ENCODE peak calls at places on chromosomes 3 and 15, in seven cellular contexts. T, C, I, V, U, J and D are unnamed samples.

GRCh38 chr3:96959902-96960596 is 145.7 kb downstream of the EPHA6 start:
- DNase-seq in T (no peak), C (no peak), I (peak), V (no peak), U (no peak), J (no peak), D (no peak)

GRCh38 chr3:155745795-155746550 is 1.1 kb upstream of the PLCH1 start:
- DNase-seq in T (no peak), C (peak), I (no peak), V (peak), U (no peak), J (peak), D (no peak)

GRCh38 chr15:66107070-66107469 is 146.5 kb downstream of the MEGF11 start:
- DNase-seq in T (no peak), C (no peak), I (no peak), V (no peak), U (no peak), J (no peak), D (no peak)

GRCh38 chr15:38521316-38521715 is 43.3 kb downstream of the RASGRP1 start:
- DNase-seq in T (no peak), C (no peak), I (no peak), V (no peak), U (no peak), J (no peak), D (no peak)

GRCh38 chr15:66226736-66227135 is 26.8 kb downstream of the MEGF11 start:
- DNase-seq in T (no peak), C (no peak), I (no peak), V (no peak), U (no peak), J (no peak), D (no peak)

GRCh38 chr3:78972617-78973301 is 795.0 kb downstream of the ROBO1 start:
- DNase-seq in T (no peak), C (no peak), I (peak), V (no peak), U (no peak), J (no peak), D (no peak)

GRCh38 chr3:3134750-3135448 is 8.2 kb downstream of the TRNT1 start:
- DNase-seq in T (no peak), C (no peak), I (no peak), V (no peak), U (no peak), J (no peak), D (no peak)

GRCh38 chr15:92719024-92719423 is 63.4 kb upstream of the FAM174B start:
- DNase-seq in T (no peak), C (no peak), I (no peak), V (no peak), U (no peak), J (no peak), D (no peak)

GRCh38 chr3:169116056-169116693 is 547.3 kb downstream of the MECOM start:
- DNase-seq in T (no peak), C (no peak), I (no peak), V (no peak), U (no peak), J (no peak), D (no peak)

GRCh38 chr15:39381517-39381916 is 199.4 kb upstream of the THBS1 start:
- DNase-seq in T (no peak), C (no peak), I (no peak), V (no peak), U (no peak), J (peak), D (no peak)

GRCh38 chr3:120348065-120348980 is 831 bp downstream of the LRRC58 start:
- DNase-seq in T (no peak), C (peak), I (peak), V (peak), U (no peak), J (no peak), D (no peak)

GRCh38 chr3:127406309-127407025 is 118.6 kb upstream of the PRR20G start:
- DNase-seq in T (no peak), C (peak), I (peak), V (no peak), U (no peak), J (no peak), D (no peak)

GRCh38 chr15:72968531-72968922 is 83.7 kb upstream of the NEO1 start:
- DNase-seq in T (no peak), C (peak), I (no peak), V (peak), U (no peak), J (no peak), D (no peak)

GRCh38 chr15:58529041-58529440 is 97.2 kb downstream of the LIPC start:
- DNase-seq in T (no peak), C (no peak), I (no peak), V (peak), U (no peak), J (no peak), D (no peak)

GRCh38 chr3:94004301-94004910 is 24.0 kb downstream of the STX19 start:
- DNase-seq in T (no peak), C (peak), I (peak), V (peak), U (no peak), J (peak), D (no peak)

GRCh38 chr15:83602021-83602420 is 51.9 kb upstream of the ADAMTSL3 start:
- DNase-seq in T (no peak), C (no peak), I (peak), V (no peak), U (no peak), J (no peak), D (no peak)

GRCh38 chr3:188472331-188472730 is 318.4 kb downstream of the LPP start:
- DNase-seq in T (no peak), C (no peak), I (no peak), V (no peak), U (no peak), J (peak), D (no peak)

GRCh38 chr3:44845528-44846520 is 15.9 kb upstream of the TMEM42 start:
- DNase-seq in T (no peak), C (no peak), I (no peak), V (no peak), U (peak), J (peak), D (no peak)

GRCh38 chr3:31103623-31104180 is 209.2 kb upstream of the GADL1 start:
- DNase-seq in T (no peak), C (no peak), I (no peak), V (no peak), U (no peak), J (no peak), D (no peak)

GRCh38 chr3:29128004-29128403 is 152.9 kb upstream of the RBMS3 start:
- DNase-seq in T (no peak), C (peak), I (no peak), V (peak), U (no peak), J (peak), D (no peak)

GRCh38 chr3:30544811-30545210 is 61.6 kb upstream of the TGFBR2 start:
- DNase-seq in T (no peak), C (no peak), I (peak), V (peak), U (no peak), J (peak), D (no peak)

GRCh38 chr3:159762238-159762637 is 226.4 kb upstream of the IL12A start:
- DNase-seq in T (no peak), C (no peak), I (peak), V (peak), U (no peak), J (peak), D (no peak)

GRCh38 chr15:29289179-29289578 is 19.6 kb upstream of the NSMCE3 start:
- DNase-seq in T (no peak), C (peak), I (no peak), V (no peak), U (no peak), J (no peak), D (no peak)

GRCh38 chr3:132900479-132900878 is 137.7 kb upstream of the TMEM108 start:
- DNase-seq in T (no peak), C (no peak), I (no peak), V (no peak), U (no peak), J (no peak), D (no peak)

GRCh38 chr15:60626051-60626450 is 147.1 kb upstream of the ICE2 start:
- DNase-seq in T (no peak), C (peak), I (no peak), V (no peak), U (no peak), J (no peak), D (no peak)

GRCh38 chr3:8869613-8870012 is 93.7 kb downstream of the RAD18 start:
- DNase-seq in T (no peak), C (peak), I (peak), V (peak), U (no peak), J (peak), D (no peak)

GRCh38 chr3:181265750-181266333 is 276.3 kb upstream of the DNAJC19 start:
- DNase-seq in T (no peak), C (no peak), I (no peak), V (peak), U (no peak), J (no peak), D (no peak)

GRCh38 chr3:119810018-119810435 is 28.1 kb downstream of the NR1I2 start:
- DNase-seq in T (peak), C (no peak), I (no peak), V (peak), U (no peak), J (peak), D (no peak)

GRCh38 chr3:15800780-15801179 is 3.0 kb upstream of the ANKRD28 start:
- DNase-seq in T (no peak), C (no peak), I (no peak), V (no peak), U (no peak), J (no peak), D (no peak)

GRCh38 chr3:141093971-141094401 is 42.8 kb downstream of the SPSB4 start:
- DNase-seq in T (no peak), C (peak), I (peak), V (no peak), U (peak), J (peak), D (no peak)

GRCh38 chr3:160641675-160642330 is 35.2 kb upstream of the ARL14 start:
- DNase-seq in T (no peak), C (no peak), I (peak), V (peak), U (no peak), J (peak), D (no peak)

GRCh38 chr3:195441971-195442572 is 748 bp downstream of the ACAP2 start:
- DNase-seq in T (no peak), C (peak), I (peak), V (peak), U (peak), J (peak), D (peak)

GRCh38 chr3:170976190-170976519 is 50.4 kb downstream of the SLC2A2 start:
- DNase-seq in T (no peak), C (no peak), I (no peak), V (no peak), U (no peak), J (no peak), D (no peak)

GRCh38 chr15:86915811-86916331 is 836.2 kb downstream of the AGBL1 start:
- DNase-seq in T (no peak), C (peak), I (peak), V (no peak), U (peak), J (peak), D (no peak)

GRCh38 chr3:189833266-189833665 is 202.1 kb downstream of the TP63 start:
- DNase-seq in T (no peak), C (no peak), I (no peak), V (no peak), U (no peak), J (no peak), D (no peak)

GRCh38 chr15:89399390-89400120 is 64.9 kb upstream of the POLG start:
- DNase-seq in T (no peak), C (peak), I (peak), V (no peak), U (no peak), J (no peak), D (no peak)

GRCh38 chr15:45918839-45919238 is 284.0 kb downstream of the SQOR start:
- DNase-seq in T (no peak), C (no peak), I (no peak), V (peak), U (no peak), J (no peak), D (no peak)
- H3K27ac ChIP-seq in T (no peak), C (no peak), I (no peak), V (peak), U (no peak), J (no peak), D (no peak)

DNA sequence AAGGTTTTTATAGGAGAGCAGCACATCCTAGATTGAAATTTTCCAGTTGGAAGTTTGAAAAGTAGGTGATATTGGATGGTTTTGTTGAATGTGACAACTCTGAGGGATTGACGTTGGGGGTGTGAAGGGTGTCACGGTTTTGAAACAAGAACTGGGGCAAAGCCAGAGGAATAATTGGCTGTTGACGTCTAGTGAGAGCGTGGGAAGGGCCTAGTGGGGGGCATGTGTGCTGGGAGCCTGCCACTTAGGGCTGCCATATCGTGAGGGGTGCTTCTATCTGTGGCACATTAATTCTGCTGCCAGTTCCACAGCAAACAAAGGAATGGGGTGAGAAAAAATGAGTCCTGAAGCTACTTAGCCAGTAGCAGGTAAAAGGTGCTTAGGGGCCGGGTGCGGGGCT is 129.4 kb downstream of the LRIG1 start:
- DNase-seq in T (no peak), C (no peak), I (no peak), V (no peak), U (no peak), J (no peak), D (no peak)
- H3K27ac ChIP-seq in T (no peak), C (no peak), I (no peak), V (no peak), U (no peak), J (no peak), D (no peak)

GRCh38 chr3:111584724-111585123 is 10.4 kb downstream of the ZBED2 start:
- DNase-seq in T (no peak), C (no peak), I (no peak), V (no peak), U (no peak), J (peak), D (no peak)

GRCh38 chr3:111582114-111582461 is 13.1 kb downstream of the ZBED2 start:
- DNase-seq in T (no peak), C (no peak), I (peak), V (no peak), U (no peak), J (peak), D (no peak)

GRCh38 chr3:111588527-111588926 is 6.6 kb downstream of the ZBED2 start:
- DNase-seq in T (no peak), C (no peak), I (no peak), V (no peak), U (no peak), J (no peak), D (no peak)

GRCh38 chr3:111581403-111582113 is 13.6 kb downstream of the ZBED2 start:
- DNase-seq in T (no peak), C (no peak), I (no peak), V (no peak), U (no peak), J (no peak), D (no peak)

GRCh38 chr3:111585214-111585613 is 9.9 kb downstream of the ZBED2 start:
- DNase-seq in T (no peak), C (no peak), I (peak), V (no peak), U (no peak), J (peak), D (no peak)
- H3K27ac ChIP-seq in T (no peak), C (no peak), I (no peak), V (no peak), U (no peak), J (no peak), D (no peak)

DNA sequence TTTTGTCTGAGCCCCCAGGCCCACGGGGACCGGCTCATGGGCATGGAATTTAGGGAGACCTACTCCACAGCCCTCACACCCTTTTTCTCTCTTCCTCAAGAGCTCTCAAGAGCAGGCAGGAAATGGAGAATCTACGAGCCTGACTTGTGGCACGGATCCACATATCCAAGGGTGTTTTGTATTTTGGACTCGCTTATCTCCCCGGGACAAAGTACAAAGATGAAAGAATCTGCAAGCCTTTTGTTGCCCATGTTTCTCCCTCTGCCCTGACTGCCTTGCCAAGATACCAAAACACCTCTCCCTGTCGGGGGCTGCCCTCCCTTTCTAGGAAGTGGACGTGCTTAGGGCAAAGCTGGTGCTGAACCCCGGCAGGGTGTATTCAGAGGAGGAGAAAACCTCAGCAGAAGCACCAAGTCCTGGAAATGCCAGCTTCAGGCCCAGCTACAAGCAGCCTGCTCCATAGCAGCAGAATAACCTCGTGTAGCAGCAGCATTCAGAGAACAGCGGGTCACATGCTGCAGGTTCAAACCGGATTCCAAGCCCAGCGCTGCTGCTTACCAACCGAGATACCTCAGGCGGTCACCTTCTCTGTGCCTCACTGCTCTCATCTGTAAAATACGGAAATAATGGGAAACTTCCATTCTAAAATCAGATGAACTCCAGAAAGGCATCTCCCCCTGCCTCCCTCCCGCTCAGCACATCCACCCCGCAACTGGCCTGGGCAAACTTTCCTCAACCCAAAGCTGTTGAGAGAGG is 35.2 kb downstream of the DNASE1L3 start:
- DNase-seq in T (no peak), C (no peak), I (no peak), V (peak), U (no peak), J (peak), D (no peak)
- H3K27ac ChIP-seq in T (peak), C (no peak), I (peak), V (peak), U (peak), J (no peak), D (peak)

GRCh38 chr3:23915537-23916108 is 1.2 kb downstream of the NKIRAS1 start:
- DNase-seq in T (no peak), C (peak), I (no peak), V (peak), U (no peak), J (peak), D (no peak)
- H3K27ac ChIP-seq in T (no peak), C (peak), I (no peak), V (no peak), U (peak), J (no peak), D (peak)

GRCh38 chr3:52636673-52637072 is 49.0 kb downstream of the PBRM1 start:
- DNase-seq in T (no peak), C (peak), I (peak), V (no peak), U (no peak), J (peak), D (no peak)

GRCh38 chr3:52633786-52634185 is 51.9 kb downstream of the PBRM1 start:
- DNase-seq in T (no peak), C (no peak), I (no peak), V (no peak), U (no peak), J (peak), D (no peak)
- H3K27ac ChIP-seq in T (no peak), C (no peak), I (no peak), V (no peak), U (no peak), J (peak), D (no peak)

GRCh38 chr3:61928776-61929175 is 367.4 kb downstream of the PTPRG start:
- DNase-seq in T (no peak), C (no peak), I (no peak), V (no peak), U (no peak), J (no peak), D (no peak)
- H3K27ac ChIP-seq in T (no peak), C (no peak), I (no peak), V (no peak), U (no peak), J (no peak), D (peak)